ENCODE peak calls at places on chromosome 19, in five cellular contexts. E is fibroblast of the aortic adventitia, B is fibroblast of mammary gland, W is AG04449, J is BE2C. I is an unnamed sample.

GRCh38 chr19:30065680-30066606 is 123.9 kb downstream of the URI1 start:
- DNase-seq in J (no peak), B (no peak), E (no peak), W (no peak), I (no peak)

GRCh38 chr19:53624776-53625540 is 6.8 kb upstream of the DPRX start:
- DNase-seq in J (no peak), B (no peak), E (no peak), W (no peak), I (no peak)

GRCh38 chr19:46718157-46718933 is 1.4 kb upstream of the PRKD2 start:
- DNase-seq in J (no peak), W (no peak), B (no peak), E (no peak), I (peak; percentile 75)

GRCh38 chr19:58558623-58559274 is 338 bp upstream of the UBE2M start:
- DNase-seq in E (peak; percentile 99), W (peak; percentile 89), B (peak; percentile 98), J (peak; percentile 100), I (peak; percentile 99)

GRCh38 chr19:38375098-38375493 is 725 bp downstream of the PSMD8 start:
- DNase-seq in B (no peak), J (no peak), W (no peak), E (no peak), I (no peak)

GRCh38 chr19:13171146-13171545 is 20.9 kb downstream of the IER2 start:
- DNase-seq in B (no peak), E (no peak), W (no peak), J (no peak), I (peak; percentile 81)

GRCh38 chr19:45973564-45974338 is at the start of gene NOVA2:
- DNase-seq in W (no peak), J (peak; percentile 97), B (peak; percentile 51), E (peak; percentile 77), I (peak; percentile 47)

GRCh38 chr19:12946092-12946845 is 607 bp downstream of the RAD23A start:
- DNase-seq in J (peak; percentile 67), E (peak; percentile 74), B (peak; percentile 80), W (no peak), I (peak; percentile 84)

GRCh38 chr19:38949580-38950367 is 19.0 kb downstream of the MRPS12 start:
- DNase-seq in E (peak; percentile 22), J (peak; percentile 100), W (no peak), B (peak; percentile 78), I (peak; percentile 81)

GRCh38 chr19:47651132-47651531 is 42.2 kb downstream of the BICRA start:
- DNase-seq in B (no peak), E (no peak), W (no peak), J (no peak), I (no peak)

GRCh38 chr19:39407644-39408391 is 1.2 kb downstream of the ZFP36 start:
- DNase-seq in W (no peak), E (peak; percentile 28), J (no peak), B (peak; percentile 22), I (peak; percentile 57)

GRCh38 chr19:53621885-53622710 is 9.7 kb upstream of the DPRX start:
- DNase-seq in W (peak; percentile 0), B (no peak), J (no peak), E (no peak), I (peak; percentile 47)

GRCh38 chr19:39390460-39390758 is 497 bp downstream of the PAF1 start:
- DNase-seq in B (peak; percentile 44), J (no peak), E (no peak), W (no peak), I (peak; percentile 78)

GRCh38 chr19:47187023-47187655 is 43.9 kb downstream of the BBC3 start:
- DNase-seq in W (no peak), E (no peak), J (no peak), B (no peak), I (no peak)

GRCh38 chr19:29091127-29091526 is 121.8 kb downstream of the UQCRFS1 start:
- DNase-seq in J (no peak), B (no peak), E (no peak), W (no peak), I (no peak)

GRCh38 chr19:49453757-49454248 is 778 bp downstream of the ALDH16A1 start:
- DNase-seq in W (no peak), E (no peak), B (no peak), J (no peak), I (no peak)

GRCh38 chr19:49450405-49450804 is 1.2 kb downstream of the PIH1D1 start:
- DNase-seq in E (no peak), W (no peak), J (no peak), B (no peak), I (no peak)

GRCh38 chr19:49448432-49448786 is 3.2 kb downstream of the PIH1D1 start:
- DNase-seq in J (no peak), B (no peak), E (no peak), W (no peak), I (no peak)

GRCh38 chr19:49453013-49453756 is at the start of gene ALDH16A1:
- DNase-seq in J (peak; percentile 99), W (peak; percentile 85), E (peak; percentile 97), B (peak; percentile 96), I (peak; percentile 98)

DNA sequence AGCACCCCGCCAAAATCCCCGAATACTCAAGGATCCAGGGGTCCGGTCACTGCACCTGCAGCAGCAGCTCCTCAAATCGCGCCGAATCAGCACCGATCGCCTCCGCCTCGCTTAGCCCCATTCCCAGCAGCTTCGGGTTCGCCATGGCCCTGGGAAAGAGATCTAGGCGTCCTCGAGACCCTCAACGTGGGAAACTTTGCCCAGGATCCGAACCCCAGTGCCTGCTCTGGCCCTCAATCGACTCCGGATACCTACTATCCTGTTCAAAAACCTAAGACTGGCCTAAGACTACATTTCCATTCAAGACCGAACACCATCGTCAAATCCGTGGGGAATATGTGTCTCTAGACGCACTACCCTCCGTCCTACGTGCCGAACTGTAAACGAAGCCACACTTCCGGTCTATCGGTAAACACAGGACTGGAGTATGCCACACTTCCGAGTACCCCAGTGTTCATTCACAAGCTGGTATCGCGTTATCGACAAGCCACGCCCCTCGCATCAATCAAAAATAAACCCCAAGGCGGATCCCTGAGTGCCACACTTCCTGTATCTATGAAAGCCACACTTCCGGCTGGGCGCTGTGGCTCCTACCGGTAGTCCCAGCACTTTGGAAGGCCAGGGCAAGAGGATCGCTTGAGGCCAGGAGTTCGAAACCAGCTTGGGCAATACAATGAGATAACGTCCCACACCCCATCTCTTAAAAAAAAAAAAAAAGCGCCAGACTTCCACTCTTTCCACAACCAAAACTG is at the start of gene PIH1D1:
- DNase-seq in W (peak; percentile 95), E (peak; percentile 99), B (peak; percentile 99), J (peak; percentile 97), I (peak; percentile 99)
- TF ChIP-seq CTCF in W (peak; percentile 11), E (peak; percentile 47), B (peak; percentile 9), J (peak; percentile 20), I (peak; percentile 29)

GRCh38 chr19:50516456-50516855 is 2.7 kb upstream of the ASPDH start:
- DNase-seq in E (no peak), B (no peak), W (no peak), J (no peak), I (no peak)

GRCh38 chr19:50516859-50517703 is 3.4 kb upstream of the ASPDH start:
- DNase-seq in E (no peak), J (no peak), B (no peak), W (no peak), I (no peak)

GRCh38 chr19:50517704-50518075 is 4.0 kb upstream of the ASPDH start:
- DNase-seq in W (no peak), B (no peak), E (no peak), J (no peak), I (no peak)

GRCh38 chr19:50519006-50519575 is 5.4 kb upstream of the ASPDH start:
- DNase-seq in W (no peak), E (no peak), B (no peak), J (no peak), I (no peak)

DNA sequence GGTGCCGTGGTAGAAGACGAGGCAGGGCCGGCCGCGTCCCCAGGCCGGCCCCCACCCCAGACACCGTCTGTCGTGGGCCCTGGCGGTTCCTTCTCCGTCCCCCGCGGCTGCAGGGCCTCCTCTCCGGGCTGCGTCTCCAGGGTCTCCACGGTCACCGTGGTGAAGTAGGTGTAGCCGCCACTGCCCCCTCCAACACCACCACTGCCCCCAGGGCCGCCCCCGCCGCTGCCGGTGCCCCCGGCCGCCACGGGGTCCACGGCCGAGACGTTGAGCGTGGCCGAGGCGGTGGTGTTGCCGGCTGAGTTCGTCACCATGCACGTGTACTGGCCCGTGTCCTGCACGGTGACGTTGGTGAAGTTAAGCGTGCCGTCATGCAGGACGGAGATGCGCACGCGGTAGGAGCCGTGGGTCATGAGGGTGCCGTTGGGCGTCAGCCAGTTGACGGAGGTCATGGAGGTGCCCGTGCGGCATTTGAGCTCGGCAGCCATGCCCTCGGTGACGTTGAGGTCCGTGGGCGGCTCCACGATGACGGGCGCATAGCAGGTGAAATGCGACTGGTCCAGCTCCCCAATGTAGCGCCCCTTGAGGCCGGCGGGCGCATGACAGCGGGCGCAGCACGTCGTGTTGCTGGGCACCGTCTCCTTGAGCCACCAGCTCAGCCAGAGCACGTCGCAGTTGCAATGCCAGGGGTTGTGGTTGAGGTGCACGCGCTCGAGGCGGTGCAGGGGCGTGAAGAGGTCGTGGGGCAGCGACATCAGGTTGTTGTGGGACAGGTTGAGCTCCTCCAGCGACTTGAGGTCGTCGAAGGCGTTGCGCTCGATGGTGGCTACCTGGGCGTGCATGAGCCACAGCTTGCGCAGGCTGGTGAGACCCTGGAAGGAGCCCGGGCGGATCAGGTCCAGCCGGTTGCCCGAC is 4.6 kb upstream of the ASPDH start:
- DNase-seq in B (no peak), E (no peak), W (no peak), J (no peak), I (no peak)
- TF ChIP-seq CTCF in B (no peak), E (no peak), W (no peak), J (no peak), I (no peak)

DNA sequence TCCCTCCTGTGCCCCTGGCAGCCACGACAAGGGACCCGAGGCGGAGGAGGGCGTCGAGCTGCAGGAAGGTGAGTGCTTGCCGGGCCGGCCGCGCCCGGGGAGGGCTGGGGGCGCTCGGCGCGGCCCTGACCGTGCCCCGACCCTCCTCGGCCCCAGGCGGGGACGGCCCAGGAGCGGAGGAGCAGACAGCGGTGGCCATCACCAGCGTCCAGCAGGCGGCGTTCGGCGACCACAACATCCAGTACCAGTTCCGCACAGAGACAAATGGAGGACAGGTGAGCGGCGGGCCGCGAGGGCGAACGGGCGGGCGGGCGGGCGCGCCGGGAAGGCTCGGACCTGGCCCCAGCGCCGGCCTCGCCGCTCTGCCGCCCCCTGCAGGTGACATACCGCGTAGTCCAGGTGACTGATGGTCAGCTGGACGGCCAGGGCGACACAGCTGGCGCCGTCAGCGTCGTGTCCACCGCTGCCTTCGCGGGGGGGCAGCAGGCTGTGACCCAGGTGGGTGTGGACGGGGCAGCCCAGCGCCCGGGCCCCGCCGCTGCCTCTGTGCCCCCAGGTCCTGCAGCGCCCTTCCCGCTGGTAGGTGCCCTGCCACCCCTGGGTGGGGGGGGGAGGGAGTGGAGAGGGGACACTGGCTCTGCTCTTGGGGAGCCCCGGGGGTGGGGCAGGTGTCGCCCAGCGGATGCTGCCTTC is 809 bp downstream of the USF2 start:
- DNase-seq in J (peak; percentile 90), B (peak; percentile 74), W (no peak), E (peak; percentile 71), I (peak; percentile 85)
- TF ChIP-seq CTCF in J (peak; percentile 55), B (peak; percentile 42), W (peak; percentile 62), E (peak; percentile 59), I (peak; percentile 55)

GRCh38 chr19:11383706-11384048 is 437 bp downstream of the EPOR start:
- DNase-seq in W (no peak), B (no peak), E (no peak), J (no peak), I (no peak)

GRCh38 chr19:11380653-11381534 is 3.2 kb downstream of the EPOR start:
- DNase-seq in J (peak; percentile 96), W (peak; percentile 65), B (peak; percentile 93), E (peak; percentile 93), I (peak; percentile 98)

GRCh38 chr19:11379857-11380350 is 4.2 kb downstream of the EPOR start:
- DNase-seq in E (no peak), W (no peak), B (no peak), J (no peak), I (no peak)

GRCh38 chr19:11382898-11383705 is 1.0 kb downstream of the EPOR start:
- DNase-seq in E (no peak), J (peak; percentile 66), B (no peak), W (no peak), I (peak; percentile 30)

GRCh38 chr19:11381535-11382369 is 2.4 kb downstream of the EPOR start:
- DNase-seq in B (peak; percentile 93), J (peak; percentile 94), W (no peak), E (peak; percentile 63), I (peak; percentile 89)
- TF ChIP-seq CTCF in B (peak; percentile 2), J (peak; percentile 37), W (peak; percentile 24), E (peak; percentile 19), I (peak; percentile 19)

I was measured in epithelial cell of esophagus.